ENCODE peak calls at places on chromosomes 2 and 18, in six cellular contexts. P, F, X, W, N and V are unnamed samples.

GRCh38 chr2:20551231-20551944 is 99.5 kb downstream of the HS1BP3 start:
- DNase-seq in P (peak; percentile 86), W (no peak), F (no peak), N (no peak), X (peak; percentile 40), V (peak; percentile 42)

GRCh38 chr2:8101614-8102277 is 580.1 kb upstream of the ID2 start:
- DNase-seq in W (no peak), F (no peak), N (no peak), P (no peak), X (no peak), V (no peak)

GRCh38 chr2:176246324-176246723 is 22.9 kb upstream of the MTX2 start:
- DNase-seq in F (no peak), N (no peak), W (no peak), P (no peak), X (peak; percentile 21), V (peak; percentile 76)

GRCh38 chr2:217248312-217248935 is 388.6 kb upstream of the TNP1 start:
- DNase-seq in P (peak; percentile 80), W (no peak), N (no peak), F (no peak), X (peak; percentile 46), V (peak; percentile 69)

GRCh38 chr2:69082430-69082997 is 69.5 kb downstream of the ANTXR1 start:
- DNase-seq in W (no peak), X (no peak), F (no peak), P (no peak), N (no peak), V (no peak)

GRCh38 chr2:239212553-239213419 is 188.0 kb downstream of the HDAC4 start:
- DNase-seq in N (no peak), W (no peak), F (no peak), X (no peak), P (peak; percentile 26), V (no peak)

GRCh38 chr2:132659331-132659730 is 10.7 kb downstream of the LYPD1 start:
- DNase-seq in P (no peak), W (no peak), F (no peak), X (no peak), N (no peak), V (no peak)

GRCh38 chr2:225022188-225022587 is 20.1 kb downstream of the DOCK10 start:
- DNase-seq in N (no peak), X (no peak), F (no peak), W (no peak), P (no peak), V (no peak)

GRCh38 chr18:76145968-76146367 is 349.1 kb downstream of the ZNF516 start:
- DNase-seq in N (no peak), F (no peak), P (no peak), W (no peak), X (no peak), V (no peak)

GRCh38 chr2:122634261-122634660 is 878.8 kb downstream of the TSN start:
- DNase-seq in W (no peak), P (no peak), X (no peak), F (no peak), N (no peak), V (no peak)

GRCh38 chr2:239116456-239117246 is 268.8 kb downstream of the TWIST2 start:
- DNase-seq in N (no peak), F (no peak), P (no peak), X (no peak), W (no peak), V (no peak)

GRCh38 chr2:198054299-198054698 is 249.9 kb downstream of the PLCL1 start:
- DNase-seq in X (no peak), W (peak; percentile 50), N (peak; percentile 7), P (no peak), F (no peak), V (peak; percentile 26)

GRCh38 chr18:7946724-7947377 is 379.7 kb downstream of the PTPRM start:
- DNase-seq in X (no peak), W (no peak), P (no peak), F (no peak), N (no peak), V (peak; percentile 15)

GRCh38 chr2:119023534-119023933 is 81.5 kb downstream of the MARCO start:
- DNase-seq in N (no peak), P (no peak), X (no peak), F (no peak), W (no peak), V (no peak)

DNA sequence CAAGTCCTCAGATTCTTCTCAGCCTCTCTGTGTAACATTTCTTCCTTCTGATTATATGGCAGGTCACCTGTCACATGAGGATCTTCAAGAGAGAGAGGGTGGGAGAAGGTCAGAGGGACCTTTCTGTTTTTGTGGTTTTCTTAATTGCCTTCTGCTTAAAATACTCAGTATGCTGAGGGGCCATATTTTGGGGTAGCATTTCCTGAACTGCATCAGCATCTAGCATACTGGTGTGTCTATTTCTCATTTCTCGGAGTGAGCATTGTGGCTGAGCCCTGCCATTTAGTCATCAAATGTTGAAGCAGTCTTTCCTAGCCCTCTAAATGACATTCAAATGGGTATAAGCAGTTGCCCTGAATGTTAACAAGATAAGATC is 162.7 kb downstream of the MYO3B start:
- DNase-seq in P (no peak), N (peak; percentile 24), X (no peak), F (no peak), W (no peak), V (no peak)
- H3K27ac ChIP-seq in P (no peak overlapping the region), N (no peak overlapping the region), X (no peak overlapping the region), F (no peak overlapping the region), W (no peak overlapping the region), V (no peak overlapping the region)

GRCh38 chr2:111905990-111906735 is 7.8 kb downstream of the MERTK start:
- DNase-seq in W (no peak), N (peak; percentile 57), X (no peak), F (no peak), P (no peak), V (peak; percentile 37)
- H3K27ac ChIP-seq in W (no peak overlapping the region), N (no peak overlapping the region), X (peak overlapping the region; percentile 95), F (peak overlapping the region; percentile 90), P (no peak overlapping the region), V (peak overlapping the region; percentile 60)

DNA sequence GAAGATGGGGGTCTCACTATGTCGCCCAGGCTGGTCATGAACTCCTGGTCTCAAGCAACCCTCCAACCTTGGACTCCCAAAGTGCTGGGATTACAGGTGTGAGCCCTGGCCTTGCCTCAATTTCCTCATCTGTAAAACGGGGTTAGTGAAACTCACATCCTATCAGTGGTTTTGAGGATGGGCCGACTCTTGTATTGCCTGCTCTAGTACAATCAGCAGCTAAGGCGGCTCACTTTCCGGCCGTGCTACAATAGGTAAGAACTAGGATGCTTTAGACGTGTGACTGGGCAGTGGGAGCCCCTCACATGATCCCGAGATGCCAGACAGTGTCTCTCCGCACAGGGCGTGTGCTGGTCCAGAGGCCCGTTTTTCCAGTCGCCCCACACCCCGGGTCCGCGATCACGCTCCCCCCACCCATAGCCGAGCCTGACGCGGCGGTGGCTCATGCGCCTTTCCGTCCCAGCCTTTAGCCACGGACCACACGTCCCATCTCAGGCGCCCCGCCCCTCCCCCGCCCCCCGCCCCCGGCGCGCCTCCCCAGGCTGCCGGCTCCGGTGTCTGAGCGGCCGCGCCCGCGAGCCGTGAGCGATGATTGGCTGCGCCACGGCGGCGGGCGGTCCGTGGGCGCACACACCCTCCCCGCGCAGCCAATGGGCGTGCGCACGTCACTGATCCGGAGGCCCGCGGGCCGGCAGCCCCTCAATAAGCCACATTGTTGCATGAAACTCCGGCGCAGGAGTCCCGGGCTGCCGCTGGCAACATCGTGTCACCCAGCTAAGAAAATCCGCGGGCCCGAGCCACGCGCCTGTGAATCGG is at the start of gene HK2:
- DNase-seq in F (no peak), N (peak; percentile 96), W (peak; percentile 78), P (peak; percentile 93), X (peak; percentile 28), V (peak; percentile 69)
- H3K27ac ChIP-seq in F (peak within 1 kb of the TSS; percentile 86), N (peak within 1 kb of the TSS; percentile 69), W (peak within 1 kb of the TSS; percentile 53), P (peak within 1 kb of the TSS; percentile 81), X (no peak within 1 kb of the TSS), V (peak within 1 kb of the TSS; percentile 55)

DNA sequence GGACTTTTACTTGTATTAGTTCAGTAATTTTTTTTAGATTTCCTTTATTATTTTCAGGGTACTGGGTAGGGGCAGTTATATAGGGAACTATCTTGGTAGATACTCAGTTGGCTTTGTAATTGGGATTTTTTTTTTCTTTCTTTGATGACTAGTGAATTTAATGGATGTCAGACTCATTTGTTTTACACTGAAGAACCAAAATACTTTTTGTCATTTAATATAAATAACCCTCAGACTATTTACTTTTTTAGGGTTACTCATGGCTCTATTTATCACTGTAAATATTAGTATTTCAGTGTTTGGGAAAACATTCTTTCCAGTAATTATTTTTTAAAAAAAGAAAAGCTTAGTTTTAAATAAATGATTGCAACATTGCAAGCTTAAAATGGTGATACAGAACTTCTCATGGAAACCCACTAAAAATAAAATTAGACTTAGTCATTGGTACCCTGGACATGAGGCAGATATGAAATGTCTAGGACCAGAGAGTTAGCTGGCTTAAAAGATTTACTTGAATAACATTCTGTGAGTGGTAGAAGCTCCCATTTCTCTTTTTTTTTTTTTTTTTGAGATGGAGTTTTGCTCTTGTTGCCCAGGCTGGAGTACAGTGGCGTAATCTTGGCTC is 74.4 kb upstream of the CYP20A1 start:
- DNase-seq in W (no peak), F (no peak), N (no peak), X (no peak), P (no peak), V (no peak)
- H3K27ac ChIP-seq in W (no peak overlapping the region), F (peak overlapping the region; percentile 64), N (no peak overlapping the region), X (no peak overlapping the region), P (no peak overlapping the region), V (no peak overlapping the region)

DNA sequence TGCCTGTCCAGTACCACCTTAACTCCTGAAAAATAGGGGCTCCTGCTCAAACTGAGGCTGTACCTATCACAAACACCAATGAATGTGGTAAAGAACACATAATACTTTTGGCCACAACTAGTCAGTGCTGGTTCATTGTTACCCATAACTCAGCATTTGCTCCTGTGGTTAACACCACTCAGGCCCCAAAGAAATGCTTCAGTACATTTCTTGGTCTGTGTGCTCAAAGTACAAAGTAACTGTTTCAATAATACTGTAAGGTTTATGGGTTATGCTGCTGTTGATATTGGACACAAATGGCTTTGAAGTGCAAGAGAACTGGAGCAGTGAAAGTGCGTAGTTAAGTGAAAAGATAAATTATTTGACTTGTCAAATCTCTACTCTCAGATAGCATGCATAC is 95.0 kb upstream of the TACR1 start:
- DNase-seq in W (no peak), F (no peak), N (no peak), P (no peak), X (no peak), V (no peak)
- H3K27ac ChIP-seq in W (no peak overlapping the region), F (no peak overlapping the region), N (no peak overlapping the region), P (no peak overlapping the region), X (no peak overlapping the region), V (no peak overlapping the region)

GRCh38 chr18:70333316-70333715 is 44.5 kb downstream of the SOCS6 start:
- DNase-seq in F (no peak), P (no peak), W (no peak), N (no peak), X (no peak), V (no peak)

GRCh38 chr18:70334728-70335329 is 46.0 kb downstream of the SOCS6 start:
- DNase-seq in W (no peak), X (no peak), F (no peak), N (no peak), P (no peak), V (no peak)

GRCh38 chr18:70334264-70334663 is 45.4 kb downstream of the SOCS6 start:
- DNase-seq in P (no peak), W (no peak), F (no peak), N (no peak), X (no peak), V (no peak)

GRCh38 chr18:70332694-70333093 is 43.8 kb downstream of the SOCS6 start:
- DNase-seq in X (no peak), P (no peak), F (no peak), N (no peak), W (no peak), V (no peak)

DNA sequence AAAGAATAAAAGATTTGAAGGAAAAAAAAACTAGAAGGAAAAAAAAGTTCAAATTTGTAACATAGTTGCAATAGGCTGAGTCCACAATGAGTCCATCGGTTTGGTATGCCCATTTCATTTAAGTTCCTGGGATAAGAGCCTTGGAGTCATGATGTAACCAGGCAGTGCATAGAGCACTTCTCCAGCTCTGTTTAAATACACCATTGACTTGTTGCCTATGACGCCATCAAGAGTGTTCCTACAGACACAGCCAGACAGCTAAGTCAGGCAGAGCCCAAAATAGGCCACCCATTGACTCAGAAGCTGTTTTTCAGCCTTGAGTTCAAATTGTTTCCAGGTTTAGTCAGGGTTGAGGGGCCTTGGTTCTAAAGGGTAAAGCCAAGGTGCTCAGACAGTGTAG is 44.9 kb downstream of the SOCS6 start:
- DNase-seq in F (peak; percentile 11), P (no peak), N (no peak), W (no peak), X (no peak), V (no peak)
- H3K27ac ChIP-seq in F (peak overlapping the region; percentile 74), P (peak overlapping the region; percentile 58), N (no peak overlapping the region), W (no peak overlapping the region), X (no peak overlapping the region), V (no peak overlapping the region)